ENCODE peak calls at places on chromosomes 7 and 10, in five cellular contexts. W is transverse colon, M is DMS 273 treated with DMSO at 0.1 percent for 48 hours, A is SIG-M5, R is gastrocnemius medialis. N is an unnamed sample.

GRCh38 chr7:134669845-134670373 is 23.3 kb downstream of the BPGM start:
- DNase-seq in W (peak; percentile 44), M (no peak), A (no peak), R (peak; percentile 27), N (no peak)

GRCh38 chr10:36638461-36638860 is 486.9 kb upstream of the ANKRD30A start:
- DNase-seq in W (no peak), M (no peak), A (no peak), R (no peak), N (no peak)

GRCh38 chr10:116893686-116894037 is 44.4 kb downstream of the ENO4 start:
- DNase-seq in W (no peak), M (no peak), A (no peak), R (no peak), N (no peak)

GRCh38 chr10:72310241-72310633 is 36.5 kb downstream of the DDIT4 start:
- DNase-seq in W (no peak), M (no peak), A (no peak), R (peak; percentile 74), N (no peak)

GRCh38 chr7:151088856-151089699 is 2.8 kb downstream of the AGAP3 start:
- DNase-seq in W (peak; percentile 62), M (peak; percentile 95), A (no peak), R (peak; percentile 65), N (no peak)

GRCh38 chr7:83704564-83704963 is 55.6 kb upstream of the SEMA3E start:
- DNase-seq in W (no peak), M (no peak), A (no peak), R (no peak), N (no peak)

GRCh38 chr10:95308389-95309302 is 17.8 kb upstream of the PDLIM1 start:
- DNase-seq in W (peak; percentile 90), M (peak; percentile 88), A (no peak), R (peak; percentile 79), N (peak; percentile 77)

GRCh38 chr7:124937076-124937475 is 7.5 kb upstream of the POT1 start:
- DNase-seq in W (no peak), M (no peak), A (no peak), R (no peak), N (no peak)

GRCh38 chr10:124240721-124241350 is 147.4 kb upstream of the CHST15 start:
- DNase-seq in W (peak; percentile 2), M (no peak), A (no peak), R (peak; percentile 2), N (no peak)

GRCh38 chr7:96236198-96237039 is 85.5 kb downstream of the SLC25A13 start:
- DNase-seq in W (no peak), M (peak; percentile 79), A (no peak), R (peak; percentile 56), N (peak; percentile 82)

GRCh38 chr7:74544706-74545469 is 91.2 kb downstream of the GTF2IRD1 start:
- DNase-seq in W (peak; percentile 65), M (peak; percentile 10), A (no peak), R (peak; percentile 50), N (no peak)

GRCh38 chr10:101782811-101783735 is at the start of gene NPM3:
- DNase-seq in W (peak; percentile 86), M (peak; percentile 35), A (peak; percentile 37), R (peak; percentile 73), N (no peak)